ENCODE peak calls at places on chromosomes 12 and 14, in six cellular contexts. Z, J, X, K, V and W are unnamed samples.

GRCh38 chr12:88650715-88651114 is 70.4 kb upstream of the KITLG start:
- DNase-seq in K (no peak), Z (no peak), J (peak), V (no peak), X (peak), W (peak)

GRCh38 chr14:57390037-57390805 is at the start of gene NAA30:
- DNase-seq in Z (peak), K (peak), X (peak), V (peak), J (peak), W (peak)

GRCh38 chr12:78698747-78699146 is 165.8 kb upstream of the SYT1 start:
- DNase-seq in Z (no peak), J (peak), X (peak), V (no peak), K (no peak), W (peak)

GRCh38 chr14:103628221-103628683 is 759 bp upstream of the KLC1 start:
- DNase-seq in V (no peak), J (peak), X (peak), Z (peak), K (peak), W (peak)

GRCh38 chr14:104288272-104288671 is 149.9 kb downstream of the KIF26A start:
- DNase-seq in J (no peak), X (no peak), V (no peak), K (no peak), Z (no peak), W (no peak)

GRCh38 chr12:32489070-32489469 is 89.7 kb downstream of the FGD4 start:
- DNase-seq in K (no peak), Z (no peak), J (no peak), X (no peak), V (no peak), W (no peak)

GRCh38 chr14:60326274-60326673 is 77.3 kb downstream of the PPM1A start:
- DNase-seq in V (no peak), Z (no peak), K (no peak), X (no peak), J (no peak), W (no peak)

GRCh38 chr12:11055306-11055705 is 6.8 kb downstream of the TAS2R46 start:
- DNase-seq in V (no peak), J (no peak), Z (no peak), K (no peak), X (no peak), W (no peak)

GRCh38 chr12:79174656-79175055 is 310.1 kb downstream of the SYT1 start:
- DNase-seq in X (peak), V (no peak), K (peak), Z (no peak), J (peak), W (peak)

GRCh38 chr14:96038920-96039632 is at the start of gene C14orf132:
- DNase-seq in V (peak), Z (peak), K (no peak), J (peak), X (peak), W (peak)

GRCh38 chr12:111444706-111445310 is 39.1 kb downstream of the SH2B3 start:
- DNase-seq in J (no peak), V (peak), X (peak), K (peak), Z (peak), W (peak)

GRCh38 chr14:104471114-104471513 is 108.5 kb upstream of the C14orf180 start:
- DNase-seq in V (no peak), X (no peak), K (no peak), Z (no peak), J (no peak), W (no peak)

GRCh38 chr14:24404814-24405213 is 6.0 kb downstream of the NYNRIN start:
- DNase-seq in X (no peak), Z (no peak), J (no peak), V (no peak), K (no peak), W (no peak)

GRCh38 chr12:40469736-40470135 is 222.5 kb upstream of the CNTN1 start:
- DNase-seq in K (no peak), Z (no peak), J (no peak), X (no peak), V (no peak), W (no peak)

GRCh38 chr12:26936559-26937442 is 980 bp downstream of the INTS13 start:
- DNase-seq in V (peak), J (peak), K (peak), Z (no peak), X (peak), W (no peak)

GRCh38 chr12:24109381-24110039 is 160.0 kb upstream of the SOX5 start:
- DNase-seq in V (no peak), J (no peak), X (no peak), K (peak), Z (no peak), W (peak)

GRCh38 chr14:52868911-52869611 is 77.7 kb upstream of the GNPNAT1 start:
- DNase-seq in V (no peak), J (no peak), X (no peak), K (peak), Z (no peak), W (no peak)

GRCh38 chr14:100813291-100813690 is 12.6 kb upstream of the MEG3 start:
- DNase-seq in Z (no peak), J (no peak), X (no peak), K (no peak), V (no peak), W (no peak)